ENCODE peak calls at places on chromosomes 5 and 9, in five cellular contexts. E is HuH-7, A is SJSA1, U is naive B cell, F is hippocampal formation. J is an unnamed sample.

GRCh38 chr5:154677921-154678320 is 77.3 kb upstream of the LARP1 start:
- DNase-seq in E (no peak), F (no peak), U (no peak), A (no peak), J (no peak)

GRCh38 chr5:167898361-167899042 is 392.9 kb upstream of the WWC1 start:
- DNase-seq in F (no peak), E (no peak), U (no peak), A (no peak), J (no peak)

GRCh38 chr5:17378346-17378984 is 119.6 kb upstream of the TAF11L2 start:
- DNase-seq in U (no peak), E (no peak), A (peak), F (no peak), J (no peak)

GRCh38 chr9:98995971-98996504 is 52.3 kb downstream of the COL15A1 start:
- DNase-seq in A (no peak), U (no peak), E (no peak), F (no peak), J (no peak)

GRCh38 chr9:88653926-88654325 is 118.9 kb downstream of the NXNL2 start:
- DNase-seq in A (no peak), F (no peak), E (no peak), U (no peak), J (no peak)

GRCh38 chr5:116759860-116760644 is 185.4 kb upstream of the SEMA6A start:
- DNase-seq in F (no peak), A (no peak), U (no peak), E (no peak), J (no peak)

GRCh38 chr5:169029661-169030274 is 271.2 kb downstream of the SLIT3 start:
- DNase-seq in F (peak), E (no peak), U (no peak), A (no peak), J (peak)

GRCh38 chr9:128823903-128824406 is 5.6 kb downstream of the SPOUT1 start:
- DNase-seq in F (no peak), A (no peak), U (no peak), E (no peak), J (no peak)

GRCh38 chr5:96629774-96630173 is 32.4 kb upstream of the CAST start:
- DNase-seq in E (no peak), U (no peak), A (peak), F (no peak), J (no peak)

GRCh38 chr5:176734756-176735342 is 75.5 kb upstream of the UNC5A start:
- DNase-seq in A (peak), E (no peak), U (no peak), F (no peak), J (no peak)

GRCh38 chr5:10162468-10162867 is 87.2 kb downstream of the ATPSCKMT start:
- DNase-seq in A (no peak), U (no peak), E (no peak), F (no peak), J (no peak)

GRCh38 chr5:133924221-133924920 is 44.1 kb downstream of the C5orf15 start:
- DNase-seq in U (no peak), A (no peak), E (no peak), F (no peak), J (no peak)

GRCh38 chr5:128258387-128258786 is 174.8 kb downstream of the SLC12A2 start:
- DNase-seq in U (no peak), F (no peak), E (no peak), A (no peak), J (no peak)

GRCh38 chr9:127162567-127163365 is 40.3 kb upstream of the ANGPTL2 start:
- DNase-seq in A (no peak), F (peak), E (no peak), U (no peak), J (no peak)

GRCh38 chr9:20024159-20024571 is 235.3 kb upstream of the SLC24A2 start:
- DNase-seq in F (no peak), E (no peak), U (no peak), A (peak), J (no peak)

GRCh38 chr5:149597618-149598017 is 16.3 kb downstream of the ARHGEF37 start:
- DNase-seq in U (no peak), E (no peak), A (no peak), F (no peak), J (no peak)

GRCh38 chr9:89878687-89879086 is 273.9 kb downstream of the GADD45G start:
- DNase-seq in E (no peak), A (peak), U (no peak), F (no peak), J (no peak)

GRCh38 chr9:79471577-79472543 is 99.9 kb upstream of the TLE4 start:
- DNase-seq in U (no peak), E (no peak), A (peak), F (peak), J (peak)

GRCh38 chr5:13653709-13654108 is 290.8 kb downstream of the DNAH5 start:
- DNase-seq in A (no peak), F (no peak), E (no peak), U (no peak), J (no peak)

GRCh38 chr5:177085985-177086917 is at the start of gene FGFR4:
- DNase-seq in F (no peak), E (peak), A (peak), U (peak), J (no peak)

GRCh38 chr5:88778736-88779135 is 104.2 kb downstream of the MEF2C start:
- DNase-seq in A (peak), E (no peak), U (no peak), F (no peak), J (no peak)

GRCh38 chr5:2758632-2759031 is 7.2 kb upstream of the IRX2 start:
- DNase-seq in E (no peak), A (no peak), U (no peak), F (no peak), J (no peak)

GRCh38 chr9:89994988-89995613 is 390.3 kb downstream of the GADD45G start:
- DNase-seq in A (no peak), E (no peak), U (no peak), F (no peak), J (no peak)

GRCh38 chr9:78707481-78707977 is 410.6 kb downstream of the PSAT1 start:
- DNase-seq in F (no peak), U (peak), E (no peak), A (no peak), J (no peak)

GRCh38 chr5:139675825-139676224 is 27.7 kb downstream of the CXXC5 start:
- DNase-seq in F (no peak), U (no peak), A (no peak), E (no peak), J (no peak)

GRCh38 chr5:110900829-110901228 is 162.0 kb downstream of the SLC25A46 start:
- DNase-seq in U (no peak), F (no peak), A (no peak), E (no peak), J (no peak)

J was measured in midbrain.